ENCODE peak calls at places on chromosomes 2 and 18, in ten cellular contexts. P, O, U, M, K, W, R, T, H and N are unnamed samples.

GRCh38 chr2:224023188-224023587 is 15.9 kb downstream of the SERPINE2 start:
- DNase-seq in P (no peak), O (no peak), U (no peak), M (no peak), K (no peak), W (no peak), R (no peak), T (peak; percentile 27), H (peak; percentile 76), N (no peak)

GRCh38 chr2:202387608-202388342 is 11.6 kb downstream of the BMPR2 start:
- DNase-seq in P (no peak), O (no peak), U (no peak), M (no peak), K (no peak), W (no peak), R (no peak), T (no peak), H (no peak), N (no peak)

GRCh38 chr2:236855176-236855865 is 230.4 kb upstream of the COPS8 start:
- DNase-seq in P (no peak), O (no peak), U (no peak), M (no peak), K (no peak), W (no peak), R (no peak), T (no peak), H (no peak), N (no peak)

GRCh38 chr18:51397347-51397962 is 200.0 kb upstream of the MEX3C start:
- DNase-seq in P (no peak), O (no peak), U (no peak), M (no peak), K (no peak), W (no peak), R (no peak), T (no peak), H (no peak), N (no peak)

GRCh38 chr2:143030127-143030526 is 99.1 kb upstream of the ARHGAP15 start:
- DNase-seq in P (no peak), O (no peak), U (no peak), M (no peak), K (no peak), W (no peak), R (no peak), T (no peak), H (no peak), N (no peak)

GRCh38 chr2:201996681-201997254 is 36.9 kb upstream of the FZD7 start:
- DNase-seq in P (no peak), O (no peak), U (no peak), M (no peak), K (no peak), W (no peak), R (no peak), T (peak; percentile 16), H (no peak), N (no peak)

GRCh38 chr2:160075171-160075570 is 12.8 kb upstream of the PLA2R1 start:
- DNase-seq in P (no peak), O (no peak), U (peak; percentile 78), M (no peak), K (peak; percentile 32), W (no peak), R (no peak), T (no peak), H (no peak), N (no peak)

GRCh38 chr18:50706199-50706598 is 113.6 kb downstream of the MRO start:
- DNase-seq in P (no peak), O (peak; percentile 7), U (no peak), M (no peak), K (no peak), W (no peak), R (no peak), T (no peak), H (no peak), N (no peak)

GRCh38 chr2:171154348-171154747 is 6.3 kb downstream of the TLK1 start:
- DNase-seq in P (no peak), O (no peak), U (no peak), M (no peak), K (no peak), W (no peak), R (no peak), T (no peak), H (no peak), N (no peak)

GRCh38 chr2:179273461-179273962 is 8.9 kb upstream of the SESTD1 start:
- DNase-seq in P (no peak), O (no peak), U (no peak), M (no peak), K (no peak), W (no peak), R (no peak), T (no peak), H (peak; percentile 89), N (no peak)

GRCh38 chr2:25207078-25207545 is 38.7 kb upstream of the POMC start:
- DNase-seq in P (no peak), O (no peak), U (no peak), M (no peak), K (no peak), W (no peak), R (no peak), T (no peak), H (no peak), N (no peak)

GRCh38 chr2:105934467-105934866 is 189.8 kb downstream of the NCK2 start:
- DNase-seq in P (no peak), O (no peak), U (no peak), M (no peak), K (no peak), W (no peak), R (no peak), T (no peak), H (peak; percentile 66), N (no peak)

GRCh38 chr18:62018034-62018760 is 125.4 kb upstream of the RNF152 start:
- DNase-seq in P (no peak), O (no peak), U (no peak), M (no peak), K (no peak), W (peak; percentile 22), R (no peak), T (peak; percentile 12), H (no peak), N (no peak)

GRCh38 chr2:69755862-69756467 is 14.0 kb downstream of the ANXA4 start:
- DNase-seq in P (no peak), O (no peak), U (no peak), M (no peak), K (no peak), W (no peak), R (peak; percentile 78), T (peak; percentile 38), H (peak; percentile 48), N (no peak)

GRCh38 chr2:71746946-71747501 is 293.7 kb downstream of the DYSF start:
- DNase-seq in P (peak; percentile 63), O (no peak), U (peak; percentile 70), M (peak; percentile 15), K (no peak), W (peak; percentile 32), R (no peak), T (peak; percentile 60), H (no peak), N (no peak)

GRCh38 chr18:70172225-70172624 is 33.3 kb downstream of the RTTN start:
- DNase-seq in P (no peak), O (no peak), U (no peak), M (peak; percentile 8), K (no peak), W (no peak), R (no peak), T (no peak), H (no peak), N (no peak)

GRCh38 chr18:60975419-60975818 is 357.8 kb upstream of the CDH20 start:
- DNase-seq in P (no peak), O (no peak), U (no peak), M (no peak), K (no peak), W (no peak), R (no peak), T (no peak), H (no peak), N (no peak)

DNA sequence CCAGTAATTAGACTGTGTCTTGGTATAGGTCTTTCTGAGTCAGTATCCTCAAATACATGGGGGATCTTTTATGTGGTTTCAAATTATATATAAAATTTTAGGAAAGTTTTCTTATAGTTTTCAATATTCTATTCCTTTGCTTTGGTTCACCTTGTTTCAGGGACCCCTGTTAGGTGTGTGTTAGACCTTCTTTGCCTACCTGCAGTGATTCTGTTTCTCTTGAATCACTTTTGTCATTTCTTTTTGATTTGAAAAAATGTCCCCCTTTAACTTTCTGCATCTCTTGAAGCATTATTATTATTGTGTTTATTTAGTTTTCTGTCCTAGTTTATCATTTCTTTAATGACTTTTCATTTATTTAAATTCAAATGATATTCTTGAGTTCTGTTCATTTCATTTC is 98.7 kb downstream of the FHOD3 start:
- DNase-seq in P (no peak), O (no peak), U (no peak), M (peak; percentile 34), K (no peak), W (no peak), R (peak; percentile 15), T (no peak), H (no peak), N (no peak)
- H3K4me1 ChIP-seq in P (no peaks in the 10 kb centered on the region), O (no peaks in the 10 kb centered on the region), U (no peaks in the 10 kb centered on the region), M (no peaks in the 10 kb centered on the region), K (no peaks in the 10 kb centered on the region), W (no peaks in the 10 kb centered on the region), R (no peaks in the 10 kb centered on the region), T (no peaks in the 10 kb centered on the region), H (no peaks in the 10 kb centered on the region), N (no peaks in the 10 kb centered on the region)

GRCh38 chr2:148614332-148615049 is 30.1 kb upstream of the EPC2 start:
- DNase-seq in P (no peak), O (no peak), U (no peak), M (peak; percentile 55), K (no peak), W (peak; percentile 62), R (peak; percentile 4), T (no peak), H (no peak), N (no peak)
- TF ChIP-seq POLR2AphosphoS5 in P (no peak), O (no peak), U (no peak), M (no peak), K (no peak), W (no peak), R (no peak), T (no peak), H (no peak), N (no peak)

GRCh38 chr18:46679846-46680598 is 23.0 kb upstream of the LOXHD1 start:
- DNase-seq in P (no peak), O (no peak), U (no peak), M (no peak), K (no peak), W (no peak), R (no peak), T (no peak), H (no peak), N (no peak)
- H3K4me1 ChIP-seq in P (no peaks in the 10 kb centered on the region), O (no peaks in the 10 kb centered on the region), U (no peaks in the 10 kb centered on the region), M (no peaks in the 10 kb centered on the region), K (no peaks in the 10 kb centered on the region), W (no peaks in the 10 kb centered on the region), R (peaks cover 3% of the 10 kb centered on the region), T (no peaks in the 10 kb centered on the region), H (no peaks in the 10 kb centered on the region), N (no peaks in the 10 kb centered on the region)

GRCh38 chr2:65430515-65431416 is 1.6 kb downstream of the SPRED2 start:
- DNase-seq in P (no peak), O (peak; percentile 92), U (peak; percentile 78), M (peak; percentile 56), K (peak; percentile 62), W (peak; percentile 63), R (peak; percentile 75), T (peak; percentile 77), H (peak; percentile 72), N (peak; percentile 72)
- TF ChIP-seq POLR2AphosphoS5 in P (peak; percentile 58), O (peak; percentile 58), U (no peak), M (no peak), K (peak; percentile 22), W (no peak), R (peak; percentile 55), T (peak; percentile 81), H (no peak), N (no peak)